ENCODE peak calls at places on chromosome X, in ten cellular contexts. N is IMR-90; G is amygdala; R is naive thymus-derived CD4-positive, alpha-beta T cell; Y is activated gamma-delta T cell treated with anti-CD3 and anti-CD28 coated beads, Interleukin-2, amount 50 U/mL, for 16 hours; P is kidney epithelial cell; L is mucosa of gallbladder; U is HEK293T; C is cardiac muscle cell; K is EL. W is an unnamed sample.

GRCh38 chrX:68868902-68869800 is 40.3 kb downstream of the EFNB1 start:
- DNase-seq in N (no peak), G (no peak), R (no peak), Y (no peak), P (no peak), L (peak), U (no peak), C (no peak), K (no peak), W (no peak)

GRCh38 chrX:71095971-71096701 is 485 bp downstream of the FOXO4 start:
- DNase-seq in N (peak), G (no peak), R (no peak), Y (peak), P (no peak), L (no peak), U (no peak), C (no peak), K (peak), W (peak)

GRCh38 chrX:149497626-149498025 is 7.5 kb downstream of the IDS start:
- DNase-seq in N (peak), G (no peak), R (no peak), Y (no peak), P (no peak), L (no peak), U (no peak), C (no peak), K (peak), W (peak)

GRCh38 chrX:68508799-68509198 is 9.9 kb downstream of the YIPF6 start:
- DNase-seq in N (no peak), G (no peak), R (peak), Y (no peak), P (no peak), L (no peak), U (no peak), C (no peak), K (no peak), W (no peak)

GRCh38 chrX:84729809-84730208 is 227.6 kb upstream of the HDX start:
- DNase-seq in N (peak), G (no peak), R (peak), Y (no peak), P (no peak), L (no peak), U (peak), C (peak), K (peak), W (peak)

GRCh38 chrX:68989865-68990606 is 161.2 kb downstream of the EFNB1 start:
- DNase-seq in N (peak), G (no peak), R (no peak), Y (no peak), P (peak), L (peak), U (peak), C (peak), K (peak), W (peak)

GRCh38 chrX:38847206-38847902 is 46.1 kb downstream of the MID1IP1 start:
- DNase-seq in N (no peak), G (no peak), R (no peak), Y (no peak), P (no peak), L (no peak), U (no peak), C (no peak), K (no peak), W (no peak)

GRCh38 chrX:3638280-3638873 is 75.1 kb downstream of the PRKX start:
- DNase-seq in N (peak), G (no peak), R (peak), Y (peak), P (no peak), L (peak), U (peak), C (peak), K (peak), W (peak)

GRCh38 chrX:45022144-45022543 is 149.2 kb downstream of the KDM6A start:
- DNase-seq in N (no peak), G (no peak), R (no peak), Y (no peak), P (no peak), L (no peak), U (no peak), C (no peak), K (no peak), W (no peak)

GRCh38 chrX:20595928-20596550 is 329.3 kb upstream of the RPS6KA3 start:
- DNase-seq in N (no peak), G (no peak), R (no peak), Y (no peak), P (no peak), L (no peak), U (no peak), C (no peak), K (no peak), W (peak)

GRCh38 chrX:68746988-68747387 is 81.8 kb upstream of the EFNB1 start:
- DNase-seq in N (no peak), G (no peak), R (no peak), Y (no peak), P (no peak), L (no peak), U (no peak), C (no peak), K (no peak), W (no peak)

GRCh38 chrX:24668111-24668510 is 21.0 kb upstream of the PCYT1B start:
- DNase-seq in N (no peak), G (no peak), R (no peak), Y (no peak), P (no peak), L (no peak), U (no peak), C (peak), K (no peak), W (peak)

GRCh38 chrX:7270018-7270417 is 122.1 kb upstream of the PUDP start:
- DNase-seq in N (peak), G (no peak), R (no peak), Y (no peak), P (no peak), L (no peak), U (no peak), C (no peak), K (peak), W (peak)

GRCh38 chrX:70168238-70169188 is 8.8 kb upstream of the DGAT2L6 start:
- DNase-seq in N (peak), G (no peak), R (no peak), Y (no peak), P (peak), L (peak), U (peak), C (peak), K (peak), W (peak)

GRCh38 chrX:11558972-11559371 is 106.7 kb downstream of the ARHGAP6 start:
- DNase-seq in N (no peak), G (no peak), R (peak), Y (peak), P (no peak), L (no peak), U (peak), C (no peak), K (no peak), W (no peak)

GRCh38 chrX:140157611-140158010 is 192.3 kb upstream of the CXorf66 start:
- DNase-seq in N (peak), G (no peak), R (no peak), Y (no peak), P (peak), L (no peak), U (no peak), C (no peak), K (peak), W (peak)

GRCh38 chrX:136586386-136586785 is 54.4 kb downstream of the VGLL1 start:
- DNase-seq in N (no peak), G (no peak), R (peak), Y (peak), P (no peak), L (peak), U (no peak), C (no peak), K (no peak), W (no peak)

GRCh38 chrX:47143894-47144625 is 442 bp downstream of the NDUFB11 start:
- DNase-seq in N (peak), G (no peak), R (no peak), Y (no peak), P (no peak), L (peak), U (no peak), C (peak), K (peak), W (peak)

GRCh38 chrX:95059909-95060308 is 1385.9 kb downstream of the FAM133A start:
- DNase-seq in N (no peak), G (no peak), R (no peak), Y (no peak), P (no peak), L (no peak), U (no peak), C (no peak), K (no peak), W (no peak)

GRCh38 chrX:153880440-153880815 is 5.5 kb downstream of the L1CAM start:
- DNase-seq in N (no peak), G (no peak), R (no peak), Y (no peak), P (no peak), L (no peak), U (no peak), C (no peak), K (no peak), W (no peak)

GRCh38 chrX:139530550-139530949 is at the start of gene F9:
- DNase-seq in N (no peak), G (no peak), R (no peak), Y (no peak), P (no peak), L (no peak), U (no peak), C (no peak), K (no peak), W (no peak)

GRCh38 chrX:152896450-152896849 is 1.4 kb upstream of the ZNF185 start:
- DNase-seq in N (no peak), G (no peak), R (no peak), Y (no peak), P (no peak), L (no peak), U (no peak), C (no peak), K (peak), W (no peak)

GRCh38 chrX:18833071-18833731 is 125.8 kb downstream of the PPEF1 start:
- DNase-seq in N (peak), G (no peak), R (no peak), Y (no peak), P (no peak), L (peak), U (no peak), C (no peak), K (no peak), W (no peak)

GRCh38 chrX:154436597-154437397 is at the start of gene GDI1:
- DNase-seq in N (peak), G (no peak), R (peak), Y (peak), P (no peak), L (no peak), U (peak), C (peak), K (peak), W (peak)

GRCh38 chrX:65679071-65679540 is 11.7 kb downstream of the MSN start:
- DNase-seq in N (peak), G (no peak), R (no peak), Y (no peak), P (no peak), L (no peak), U (no peak), C (no peak), K (peak), W (no peak)

GRCh38 chrX:262391-262909 is 18.7 kb upstream of the PLCXD1 start:
- DNase-seq in N (no peak), G (no peak), R (no peak), Y (no peak), P (no peak), L (no peak), U (no peak), C (no peak), K (no peak), W (peak)

GRCh38 chrX:13051529-13052172 is 7.2 kb upstream of the FAM9C start:
- DNase-seq in N (no peak), G (no peak), R (peak), Y (no peak), P (no peak), L (no peak), U (no peak), C (no peak), K (no peak), W (no peak)

GRCh38 chrX:13144927-13145659 is 100.7 kb upstream of the FAM9C start:
- DNase-seq in N (peak), G (no peak), R (no peak), Y (no peak), P (no peak), L (no peak), U (no peak), C (no peak), K (no peak), W (no peak)

GRCh38 chrX:39830414-39830813 is 267.3 kb downstream of the BCOR start:
- DNase-seq in N (no peak), G (no peak), R (no peak), Y (no peak), P (no peak), L (no peak), U (no peak), C (no peak), K (no peak), W (no peak)

GRCh38 chrX:71652405-71652804 is 14.9 kb upstream of the LOC101059915 start:
- DNase-seq in N (peak), G (no peak), R (peak), Y (peak), P (peak), L (peak), U (peak), C (peak), K (peak), W (peak)

GRCh38 chrX:15328821-15329220 is 6.5 kb downstream of the PIGA start:
- DNase-seq in N (no peak), G (no peak), R (no peak), Y (no peak), P (no peak), L (no peak), U (no peak), C (no peak), K (no peak), W (no peak)